ENCODE peak calls at places on chromosomes 2 and 18, in seven cellular contexts. U, O, Y, F, X, D and G are unnamed samples.

GRCh38 chr2:177710003-177710411 is 317.4 kb downstream of the AGPS start:
- DNase-seq in O (no peak), D (no peak), X (no peak), F (no peak), Y (no peak), U (no peak), G (no peak)

GRCh38 chr18:11887305-11888262 is 20.5 kb downstream of the MPPE1 start:
- DNase-seq in U (no peak), F (no peak), X (peak), O (no peak), Y (no peak), D (no peak), G (no peak)

GRCh38 chr2:230181245-230181644 is 38.5 kb downstream of the SP110 start:
- DNase-seq in Y (no peak), D (no peak), O (no peak), X (no peak), U (no peak), F (no peak), G (no peak)

GRCh38 chr2:68045337-68045736 is 17.5 kb downstream of the C1D start:
- DNase-seq in D (no peak), F (no peak), O (no peak), X (no peak), Y (no peak), U (no peak), G (no peak)

GRCh38 chr2:201985740-201986735 is 47.6 kb upstream of the FZD7 start:
- DNase-seq in D (no peak), U (no peak), Y (no peak), X (no peak), F (no peak), O (no peak), G (no peak)

GRCh38 chr2:182949572-182950189 is 83.2 kb upstream of the FRZB start:
- DNase-seq in D (no peak), X (no peak), U (no peak), O (no peak), Y (no peak), F (peak), G (peak)

GRCh38 chr2:24818721-24819167 is 25.5 kb downstream of the CENPO start:
- DNase-seq in Y (no peak), D (no peak), U (peak), O (peak), F (no peak), X (no peak), G (no peak)

GRCh38 chr18:35345460-35345921 is 1.3 kb upstream of the ZNF24 start:
- DNase-seq in Y (no peak), U (no peak), D (no peak), F (peak), X (no peak), O (no peak), G (no peak)

GRCh38 chr2:74146929-74147728 is 583 bp downstream of the BOLA3 start:
- DNase-seq in F (peak), O (no peak), X (peak), Y (no peak), D (no peak), U (no peak), G (no peak)

GRCh38 chr2:222919841-222920609 is 59.2 kb downstream of the ACSL3 start:
- DNase-seq in U (no peak), X (no peak), O (no peak), D (peak), F (peak), Y (no peak), G (peak)

GRCh38 chr2:86225581-86225980 is 26.3 kb downstream of the MRPL35 start:
- DNase-seq in Y (no peak), U (peak), F (peak), X (no peak), D (no peak), O (no peak), G (peak)

GRCh38 chr18:31432316-31432715 is 15.2 kb upstream of the DSG3 start:
- DNase-seq in F (no peak), X (no peak), Y (no peak), O (no peak), D (no peak), U (no peak), G (no peak)

GRCh38 chr18:55763805-55764204 is 175.8 kb upstream of the TCF4 start:
- DNase-seq in X (no peak), Y (no peak), F (peak), D (no peak), O (no peak), U (no peak), G (no peak)

GRCh38 chr18:61765097-61765496 is 127.7 kb downstream of the RNF152 start:
- DNase-seq in Y (no peak), D (no peak), U (no peak), X (no peak), O (no peak), F (no peak), G (no peak)

GRCh38 chr2:128467321-128467901 is 148.7 kb upstream of the HS6ST1 start:
- DNase-seq in X (no peak), D (no peak), O (no peak), F (no peak), Y (no peak), U (no peak), G (no peak)

GRCh38 chr2:159131882-159132281 is 154.6 kb downstream of the WDSUB1 start:
- DNase-seq in O (no peak), U (no peak), D (no peak), F (peak), X (no peak), Y (no peak), G (no peak)

GRCh38 chr2:150175034-150175433 is 312.4 kb downstream of the RND3 start:
- DNase-seq in Y (no peak), X (no peak), U (no peak), D (no peak), O (no peak), F (no peak), G (no peak)

GRCh38 chr18:24837065-24837464 is 376.6 kb downstream of the HRH4 start:
- DNase-seq in F (no peak), Y (no peak), O (no peak), X (no peak), D (no peak), U (no peak), G (no peak)

GRCh38 chr18:34999734-35000397 is 41.3 kb upstream of the MAPRE2 start:
- DNase-seq in X (no peak), D (no peak), U (no peak), O (no peak), Y (no peak), F (no peak), G (no peak)

GRCh38 chr18:23712445-23712844 is 23.2 kb downstream of the LAMA3 start:
- DNase-seq in D (no peak), X (no peak), O (no peak), U (no peak), Y (no peak), F (no peak), G (no peak)

GRCh38 chr2:33287611-33288010 is 188.8 kb upstream of the RASGRP3 start:
- DNase-seq in O (no peak), Y (no peak), U (no peak), X (no peak), F (no peak), D (no peak), G (no peak)

GRCh38 chr18:2002604-2003003 is 568.7 kb downstream of the METTL4 start:
- DNase-seq in F (no peak), D (no peak), X (no peak), O (no peak), U (no peak), Y (no peak), G (no peak)

GRCh38 chr2:226796840-226797288 is 2.8 kb downstream of the IRS1 start:
- DNase-seq in D (no peak), F (no peak), U (peak), O (peak), Y (peak), X (no peak), G (peak)

GRCh38 chr2:146847846-146848245 is 997.0 kb upstream of the ACVR2A start:
- DNase-seq in O (no peak), D (no peak), X (no peak), F (no peak), Y (no peak), U (no peak), G (no peak)

GRCh38 chr2:11616097-11616687 is 53.8 kb downstream of the NTSR2 start:
- DNase-seq in U (no peak), X (no peak), F (no peak), D (no peak), O (no peak), Y (no peak), G (no peak)

GRCh38 chr2:157780211-157780610 is 95.9 kb downstream of the ACVR1 start:
- DNase-seq in Y (no peak), U (no peak), O (no peak), F (no peak), X (no peak), D (no peak), G (no peak)

GRCh38 chr2:60852282-60852860 is 29.0 kb upstream of the REL start:
- DNase-seq in F (peak), O (no peak), X (no peak), U (peak), Y (no peak), D (no peak), G (peak)

GRCh38 chr2:178455947-178456346 is 4.8 kb downstream of the PJVK start:
- DNase-seq in D (no peak), O (no peak), Y (no peak), F (no peak), X (no peak), U (no peak), G (no peak)

GRCh38 chr2:238320246-238320647 is at the start of gene TRAF3IP1:
- DNase-seq in F (peak), D (peak), O (peak), X (peak), Y (peak), U (peak), G (peak)
- TF ChIP-seq POLR2A in F (no peak), D (no peak), O (no peak), X (no peak), Y (no peak), U (no peak), G (peak)

GRCh38 chr2:30225131-30225762 is 6.1 kb upstream of the LBH start:
- DNase-seq in O (peak), X (no peak), U (peak), Y (no peak), D (no peak), F (peak), G (peak)
- TF ChIP-seq POLR2A in O (peak), X (no peak), U (no peak), Y (peak), D (no peak), F (no peak), G (peak)

DNA sequence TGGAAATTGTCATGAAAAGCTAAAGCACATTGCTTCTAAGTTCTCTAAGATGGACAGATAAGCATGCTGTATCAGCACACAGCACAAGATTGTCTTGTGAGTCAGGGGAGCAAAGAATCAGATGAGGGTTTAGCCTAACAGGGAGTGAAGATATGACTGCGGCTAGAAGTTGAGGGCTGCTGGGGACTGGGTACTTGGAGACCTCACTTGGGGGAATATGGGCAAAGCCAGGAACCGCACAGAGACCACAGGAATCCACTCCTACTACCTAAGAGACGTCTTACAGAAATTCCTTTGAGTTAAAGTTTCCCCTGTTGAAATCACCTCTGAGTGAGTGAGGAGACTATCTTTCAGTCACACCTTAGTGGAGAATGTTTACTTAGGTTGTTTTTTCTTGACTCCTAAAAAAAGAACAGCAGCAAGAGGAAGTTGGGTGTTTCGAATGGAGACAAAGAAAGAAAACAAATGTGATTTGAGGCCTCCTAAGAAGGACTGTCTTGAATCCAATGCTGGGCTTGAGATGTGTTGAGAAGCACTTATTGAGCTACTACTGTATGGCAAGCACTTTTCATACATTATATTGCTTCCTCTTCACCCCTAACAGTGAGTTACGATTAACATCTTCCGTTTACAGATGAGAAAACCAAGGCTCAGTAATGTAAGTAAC is 100.7 kb downstream of the ANKRD44 start:
- DNase-seq in D (no peak), O (no peak), Y (no peak), F (no peak), X (no peak), U (no peak), G (no peak)
- TF ChIP-seq POLR2A in D (no peak), O (no peak), Y (no peak), F (no peak), X (no peak), U (no peak), G (no peak)

GRCh38 chr2:218671077-218671653 is 637 bp downstream of the RNF25 start:
- DNase-seq in U (peak), O (no peak), X (peak), Y (no peak), F (peak), D (no peak), G (no peak)

DNA sequence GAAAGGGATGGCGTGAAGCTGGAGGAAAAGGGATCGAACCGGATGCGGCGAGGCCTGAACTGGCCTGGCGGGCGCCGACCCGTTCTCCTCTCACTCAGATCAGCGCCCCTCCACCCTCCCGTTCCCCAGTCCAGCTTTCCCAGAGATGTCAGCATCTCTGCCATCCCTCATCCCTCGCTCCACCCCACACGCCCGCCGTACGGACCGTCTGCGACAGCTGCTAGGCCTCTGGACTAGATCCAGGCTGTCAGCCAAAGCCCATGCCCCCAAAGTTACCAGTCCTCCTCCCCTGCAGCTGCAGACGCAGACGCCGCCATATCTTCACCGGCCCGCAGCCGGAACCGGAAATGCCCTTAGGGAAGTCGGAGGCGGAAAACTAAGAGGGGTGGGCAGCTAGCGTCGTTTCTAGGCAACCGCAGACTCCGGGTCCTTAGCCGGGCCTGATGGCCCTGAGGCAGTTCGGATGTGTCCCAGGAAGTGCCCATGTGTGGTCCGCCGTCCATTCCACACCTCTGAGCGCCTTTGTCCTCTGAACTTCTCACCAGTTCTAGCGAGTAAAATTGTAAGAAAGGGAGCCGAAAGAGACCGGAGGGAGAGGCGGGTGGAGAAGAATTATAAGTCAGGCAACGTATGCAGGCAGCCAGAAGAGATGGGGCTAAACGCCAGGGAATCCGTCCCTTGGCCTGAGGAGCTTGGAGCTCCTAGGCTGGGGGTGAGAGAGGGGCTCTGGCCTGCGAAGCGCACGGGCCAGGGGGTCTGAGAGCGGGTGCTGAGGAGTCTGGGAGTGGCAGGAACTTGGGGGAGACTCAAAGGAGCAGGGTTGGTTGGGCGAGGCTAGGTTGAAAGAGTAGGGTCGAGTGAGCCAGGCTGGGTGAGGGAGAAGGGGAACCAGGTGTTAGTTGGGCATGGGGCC is at the start of the genes RNF25 and STK36:
- DNase-seq in D (peak), O (peak), Y (peak), X (peak), F (peak), U (peak), G (peak)
- TF ChIP-seq POLR2A in D (peak), O (peak), Y (peak), X (peak), F (peak), U (peak), G (peak)

DNA sequence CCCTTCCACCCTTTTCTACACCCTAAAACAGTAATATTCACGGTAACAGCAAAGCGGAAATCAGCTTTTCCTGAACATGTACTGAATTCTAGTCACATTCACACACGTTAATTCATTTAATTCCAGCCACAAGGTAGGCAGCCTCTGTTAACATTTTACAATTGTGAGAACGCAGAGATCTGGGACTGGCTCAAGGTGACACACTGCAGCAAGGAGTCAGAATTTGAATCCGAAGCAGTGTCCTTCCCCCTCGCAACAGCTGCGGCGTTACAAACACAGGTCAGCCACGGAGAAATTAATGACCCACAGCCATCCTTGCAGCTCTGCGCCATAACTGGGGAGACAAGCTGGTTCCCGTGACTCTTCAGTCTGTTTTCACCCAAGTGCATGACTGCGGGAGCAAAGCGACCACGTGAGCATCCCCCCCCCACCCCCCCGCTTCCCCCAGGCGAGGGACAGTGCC is 775 bp upstream of the SLC20A1 start:
- DNase-seq in U (no peak), F (peak), Y (no peak), X (no peak), O (no peak), D (no peak), G (peak)
- TF ChIP-seq POLR2A in U (no peak), F (no peak), Y (no peak), X (no peak), O (no peak), D (no peak), G (no peak)

DNA sequence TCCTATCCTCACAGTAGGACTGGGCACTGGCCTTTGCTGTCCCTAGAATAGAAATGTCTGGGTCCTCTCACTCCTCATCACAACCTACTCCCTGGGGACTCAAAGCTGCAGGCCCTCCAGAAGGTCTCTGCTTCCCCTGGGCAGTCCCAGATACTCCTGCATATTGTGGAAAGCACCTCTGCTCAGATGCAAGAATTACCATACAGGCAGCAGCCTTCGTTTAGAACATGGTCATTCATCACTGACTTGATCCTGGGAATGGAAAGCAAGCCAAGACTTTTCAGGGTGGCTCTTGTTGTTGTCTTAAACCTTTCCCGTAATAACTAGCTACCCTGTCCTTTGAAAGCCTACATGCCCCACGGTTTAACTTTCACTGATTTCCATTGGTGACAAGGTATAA is 53.1 kb upstream of the NPAS2 start:
- DNase-seq in O (no peak), Y (no peak), U (no peak), F (no peak), X (no peak), D (no peak), G (no peak)
- TF ChIP-seq POLR2A in O (no peak), Y (no peak), U (no peak), F (no peak), X (no peak), D (no peak), G (no peak)

DNA sequence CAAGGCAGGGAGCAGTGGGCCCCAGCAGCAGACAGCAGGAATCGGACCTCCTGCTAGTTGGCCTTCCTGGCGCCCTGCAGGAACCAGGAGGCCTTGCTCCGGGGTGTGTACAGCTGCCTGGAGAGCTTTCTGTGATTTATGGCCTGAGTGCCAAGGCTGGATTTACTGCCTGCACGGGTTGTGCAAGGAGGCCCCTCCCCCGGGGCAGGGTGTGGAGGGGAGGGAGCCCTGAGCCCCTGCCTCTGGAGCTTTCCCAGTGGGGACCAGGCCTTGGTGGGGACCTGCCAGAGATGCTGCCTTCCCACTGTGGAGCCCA is 7.2 kb upstream of the RALB start:
- DNase-seq in F (peak), D (no peak), X (no peak), U (peak), O (no peak), Y (peak), G (peak)
- TF ChIP-seq POLR2A in F (no peak), D (no peak), X (no peak), U (peak), O (no peak), Y (peak), G (no peak)

DNA sequence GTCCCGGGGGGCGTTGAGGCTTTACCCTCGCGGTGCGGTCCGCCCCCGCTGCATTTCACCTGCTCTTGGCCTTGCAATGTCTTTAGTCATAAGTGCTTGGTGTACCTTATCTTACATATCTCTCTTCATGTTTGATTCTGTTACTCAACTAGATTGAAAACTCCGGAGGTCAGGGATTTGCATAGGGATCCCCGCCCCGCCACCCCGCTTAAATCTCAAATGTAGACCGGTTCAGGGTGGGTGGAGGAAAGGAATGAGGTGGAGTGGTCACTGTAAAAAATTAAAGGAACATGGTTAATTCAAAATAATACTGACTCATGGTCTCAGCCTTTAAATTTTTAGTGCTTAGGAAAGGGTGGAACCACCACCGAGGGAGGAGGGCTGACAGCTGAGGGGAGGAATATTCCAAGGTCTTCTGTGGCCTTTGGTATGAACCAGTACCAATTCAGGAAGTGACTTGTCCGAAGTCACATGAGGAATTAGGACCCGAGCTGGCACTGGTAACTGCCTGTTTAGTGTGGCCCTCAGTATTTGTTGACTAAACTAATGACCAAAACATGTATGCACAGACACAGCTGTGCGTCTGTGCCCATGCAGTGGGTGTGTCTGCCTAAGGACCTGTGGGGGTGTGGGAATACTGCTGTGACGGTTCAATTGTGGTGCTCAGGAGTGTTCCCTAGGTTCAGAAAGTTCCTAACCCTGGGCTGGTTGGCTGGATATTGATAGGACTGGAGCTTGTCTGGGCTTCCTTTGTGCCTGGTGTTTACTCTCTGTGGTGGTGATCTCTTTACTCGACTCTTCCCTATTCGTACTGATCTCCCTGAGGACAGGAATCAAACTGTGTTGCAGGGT is 1.0 kb downstream of the PLEKHB2 start:
- DNase-seq in U (no peak), X (peak), Y (peak), F (peak), O (no peak), D (peak), G (peak)
- TF ChIP-seq POLR2A in U (no peak), X (no peak), Y (peak), F (no peak), O (no peak), D (no peak), G (peak)